ENCODE peak calls at places on chromosomes 4 and X, in five cellular contexts. S is mucosa of descending colon; R is esophagus squamous epithelium; W is CD4-positive, CD25-positive, alpha-beta regulatory T cell; N is CD8-positive, alpha-beta T cell. G is an unnamed sample.

GRCh38 chr4:14566518-14566917 is 435.8 kb upstream of the CPEB2 start:
- DNase-seq in W (no peak), R (no peak), S (no peak), N (no peak), G (no peak)

GRCh38 chrX:100926453-100926852 is 2.3 kb downstream of the XKRX start:
- DNase-seq in R (no peak), S (no peak), N (no peak), W (no peak), G (no peak)

GRCh38 chr4:187606581-187606980 is 389.0 kb upstream of the ZFP42 start:
- DNase-seq in S (peak; percentile 35), N (no peak), R (no peak), W (peak; percentile 2), G (no peak)

GRCh38 chr4:3295837-3296624 is 3.2 kb downstream of the RGS12 start:
- DNase-seq in W (no peak), S (no peak), R (no peak), N (peak; percentile 8), G (no peak)

GRCh38 chr4:52407545-52407944 is 251.6 kb downstream of the USP46 start:
- DNase-seq in W (no peak), R (no peak), N (no peak), S (no peak), G (no peak)

GRCh38 chr4:42954925-42955669 is 62.6 kb downstream of the GRXCR1 start:
- DNase-seq in N (no peak), S (no peak), W (no peak), R (no peak), G (no peak)

GRCh38 chr4:152696764-152697250 is 17.0 kb upstream of the TMEM154 start:
- DNase-seq in N (peak; percentile 49), W (peak; percentile 90), S (peak; percentile 22), R (peak; percentile 2), G (peak; percentile 20)

GRCh38 chrX:46686003-46686645 is 72.8 kb downstream of the SLC9A7 start:
- DNase-seq in S (peak; percentile 26), R (no peak), N (peak; percentile 20), W (peak; percentile 71), G (peak; percentile 16)

GRCh38 chr4:147778942-147779341 is 47.1 kb downstream of the ARHGAP10 start:
- DNase-seq in N (no peak), S (no peak), W (no peak), R (no peak), G (no peak)
- H3K4me1 ChIP-seq in N (no peaks in the 10 kb centered on the region), S (no peaks in the 10 kb centered on the region), W (no peaks in the 10 kb centered on the region), R (peaks cover 9% of the 10 kb centered on the region), G (no peaks in the 10 kb centered on the region)

GRCh38 chrX:154040307-154040756 is 20.6 kb upstream of the IRAK1 start:
- DNase-seq in S (no peak), W (no peak), N (no peak), R (no peak), G (no peak)
- H3K4me3 ChIP-seq in S (no peak overlapping the region), W (no peak overlapping the region), N (no peak overlapping the region), R (no peak overlapping the region), G (no peak overlapping the region)

GRCh38 chr4:98522062-98522461 is 136.3 kb downstream of the TSPAN5 start:
- DNase-seq in W (no peak), R (no peak), S (no peak), N (no peak), G (no peak)
- H3K4me1 ChIP-seq in W (peaks cover 30% of the 10 kb centered on the region), R (no peaks in the 10 kb centered on the region), S (no peaks in the 10 kb centered on the region), N (no peaks in the 10 kb centered on the region), G (no peaks in the 10 kb centered on the region)

DNA sequence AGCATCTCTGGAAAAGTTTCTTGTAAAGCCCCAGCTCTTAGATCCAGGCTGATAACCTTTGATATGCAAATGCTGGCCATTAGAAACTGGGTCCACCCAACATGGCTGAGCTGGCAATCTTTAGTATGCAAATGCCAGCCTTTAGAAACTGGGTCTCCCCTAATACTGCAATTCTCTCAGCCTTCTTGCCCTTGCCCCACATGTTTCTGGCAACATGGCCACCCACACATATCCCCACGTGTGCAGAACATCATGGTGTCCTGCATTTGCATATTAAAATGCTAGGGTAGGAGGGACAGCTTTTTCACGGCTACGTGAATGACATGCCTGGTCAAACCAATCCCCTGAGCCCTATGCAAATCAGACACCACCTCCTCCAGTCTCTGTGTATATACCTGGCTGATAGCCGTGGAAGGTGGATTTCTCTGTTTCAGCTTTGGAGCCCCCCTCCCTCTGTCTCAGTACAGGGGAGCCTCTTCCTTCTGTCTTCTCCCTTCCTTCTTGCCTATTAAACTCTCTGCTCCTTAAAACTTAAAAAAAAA is 344.0 kb upstream of the NWD2 start:
- DNase-seq in N (no peak), W (no peak), S (no peak), R (no peak), G (no peak)
- H3K4me3 ChIP-seq in N (no peak overlapping the region), W (no peak overlapping the region), S (no peak overlapping the region), R (no peak overlapping the region), G (no peak overlapping the region)

GRCh38 chr4:121706595-121707021 is 9.8 kb upstream of the ANXA5 start:
- DNase-seq in S (no peak), N (peak; percentile 45), R (no peak), W (peak; percentile 64), G (no peak)
- H3K4me1 ChIP-seq in S (no peaks in the 10 kb centered on the region), N (no peaks in the 10 kb centered on the region), R (peaks cover 4% of the 10 kb centered on the region), W (peaks cover 8% of the 10 kb centered on the region), G (peaks cover 2% of the 10 kb centered on the region)

G was measured in effector memory CD4-positive, alpha-beta T cell.